ENCODE peak calls at places on chromosomes 13 and 19, in eight cellular contexts. K is tibial nerve, G is sigmoid colon, F is transverse colon, S is ovary, L is suprapubic skin, H is A549, E is stomach. R is an unnamed sample.

GRCh38 chr19:48444933-48445194 is 919 bp upstream of the GRWD1 start:
- DNase-seq in L (no peak), K (no peak), H (no peak), G (no peak), S (no peak), E (no peak), F (no peak), R (no peak)

GRCh38 chr13:60612593-60612992 is 215.6 kb downstream of the TDRD3 start:
- DNase-seq in E (no peak), K (no peak), G (no peak), S (no peak), L (no peak), F (no peak), H (no peak), R (no peak)

GRCh38 chr13:37870895-37871550 is 1.5 kb upstream of the TRPC4 start:
- DNase-seq in K (no peak), H (no peak), E (no peak), F (no peak), L (no peak), G (no peak), S (no peak), R (no peak)

GRCh38 chr19:18208098-18208951 is 4.5 kb upstream of the RAB3A start:
- DNase-seq in S (peak; percentile 80), L (no peak), E (no peak), H (peak; percentile 63), K (no peak), F (peak; percentile 38), G (peak; percentile 84), R (peak; percentile 35)

GRCh38 chr13:93146584-93147292 is 79.9 kb upstream of the GPC6 start:
- DNase-seq in E (no peak), H (no peak), F (no peak), K (no peak), G (no peak), S (no peak), L (no peak), R (no peak)

GRCh38 chr19:58558623-58559274 is 338 bp upstream of the UBE2M start:
- DNase-seq in H (peak; percentile 100), E (peak; percentile 99), K (peak; percentile 99), S (peak; percentile 100), F (peak; percentile 99), L (peak; percentile 100), G (peak; percentile 100), R (peak; percentile 100)

GRCh38 chr13:98478134-98479129 is 98.5 kb downstream of the STK24 start:
- DNase-seq in G (no peak), E (no peak), F (no peak), H (no peak), K (no peak), L (no peak), S (no peak), R (no peak)

GRCh38 chr13:29539866-29540265 is 55.6 kb downstream of the SLC7A1 start:
- DNase-seq in F (no peak), G (no peak), S (no peak), L (no peak), H (no peak), K (no peak), E (no peak), R (no peak)

GRCh38 chr13:98405690-98406344 is 171.1 kb downstream of the STK24 start:
- DNase-seq in K (no peak), F (no peak), G (no peak), H (no peak), S (no peak), L (no peak), E (no peak), R (no peak)

GRCh38 chr13:97493471-97493870 is 59.5 kb downstream of the RAP2A start:
- DNase-seq in H (no peak), G (no peak), F (no peak), K (no peak), S (no peak), L (no peak), E (no peak), R (no peak)

GRCh38 chr19:39499082-39499642 is 415 bp downstream of the DLL3 start:
- DNase-seq in G (no peak), E (no peak), L (no peak), H (no peak), F (no peak), S (no peak), K (no peak), R (no peak)

GRCh38 chr19:33395561-33396550 is 22.3 kb downstream of the CEBPG start:
- DNase-seq in L (no peak), F (no peak), H (no peak), E (peak; percentile 68), K (peak; percentile 59), G (peak; percentile 80), S (peak; percentile 86), R (peak; percentile 57)

GRCh38 chr13:61170791-61171330 is 244.8 kb downstream of the PCDH20 start:
- DNase-seq in K (no peak), L (no peak), F (no peak), E (no peak), H (no peak), G (no peak), S (no peak), R (no peak)

GRCh38 chr19:6065685-6066365 is 44.5 kb downstream of the RFX2 start:
- DNase-seq in H (peak; percentile 85), F (peak; percentile 53), S (no peak), L (peak; percentile 82), K (no peak), E (no peak), G (no peak), R (no peak)
- H3K4me3 ChIP-seq in H (peak overlapping the region; percentile 10), F (no peak overlapping the region), S (no peak overlapping the region), L (no peak overlapping the region), K (no peak overlapping the region), E (no peak overlapping the region), G (no peak overlapping the region), R (no peak overlapping the region)

DNA sequence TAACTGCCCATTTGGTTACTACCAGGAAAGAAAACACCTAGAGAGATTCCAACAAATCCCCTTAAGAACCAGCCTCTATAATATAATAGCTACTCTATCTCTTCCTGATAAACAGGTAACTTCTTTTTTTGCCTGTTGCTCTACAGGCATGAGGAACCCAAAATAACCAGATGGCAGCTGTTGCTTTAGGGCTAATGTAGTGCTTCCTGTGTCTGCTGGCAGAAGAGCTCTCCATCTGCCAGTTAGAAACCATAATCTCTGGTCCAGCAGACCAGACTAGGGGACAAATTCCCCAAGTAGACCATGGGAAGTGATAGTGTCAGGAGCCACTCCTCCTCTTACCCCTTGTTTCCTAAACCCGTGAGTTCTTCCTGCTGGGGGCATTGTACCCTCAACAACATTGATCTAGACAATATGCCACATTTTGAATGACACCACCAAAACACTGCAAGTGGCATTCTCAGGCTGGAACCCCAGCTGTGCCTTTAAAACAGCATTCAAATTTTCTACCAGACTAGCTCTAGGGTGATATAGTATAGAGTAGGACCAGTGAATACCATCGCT is 135.9 kb downstream of the DLEU7 start:
- DNase-seq in G (no peak), H (no peak), F (no peak), E (no peak), S (no peak), L (no peak), K (no peak), R (no peak)
- TF ChIP-seq EP300 in G (no peak), H (no peak), F (no peak), E (no peak), S (no peak), L (no peak), K (no peak), R (no peak)

GRCh38 chr19:35719402-35720162 is 1.8 kb downstream of the KMT2B start:
- DNase-seq in E (no peak), H (no peak), L (no peak), G (no peak), K (no peak), F (no peak), S (no peak), R (no peak)
- TF ChIP-seq POLR2A in E (no peak), H (no peak), L (no peak), G (no peak), K (no peak), F (no peak), S (no peak), R (no peak)

GRCh38 chr19:44304659-44305193 is at the start of gene ZNF235:
- DNase-seq in H (peak; percentile 96), G (peak; percentile 95), S (peak; percentile 94), E (peak; percentile 88), F (peak; percentile 90), L (peak; percentile 87), K (peak; percentile 55), R (peak; percentile 88)

GRCh38 chr19:44303976-44304568 is 753 bp downstream of the ZNF235 start:
- DNase-seq in F (peak; percentile 12), H (peak; percentile 25), G (no peak), L (no peak), K (no peak), S (no peak), E (no peak), R (no peak)

GRCh38 chr19:44306283-44306682 is 1.5 kb upstream of the ZNF235 start:
- DNase-seq in S (no peak), K (no peak), F (no peak), H (no peak), E (no peak), L (no peak), G (no peak), R (peak; percentile 32)

GRCh38 chr19:44303305-44303704 is 1.5 kb downstream of the ZNF235 start:
- DNase-seq in S (no peak), G (no peak), E (no peak), H (no peak), L (no peak), F (no peak), K (no peak), R (no peak)

DNA sequence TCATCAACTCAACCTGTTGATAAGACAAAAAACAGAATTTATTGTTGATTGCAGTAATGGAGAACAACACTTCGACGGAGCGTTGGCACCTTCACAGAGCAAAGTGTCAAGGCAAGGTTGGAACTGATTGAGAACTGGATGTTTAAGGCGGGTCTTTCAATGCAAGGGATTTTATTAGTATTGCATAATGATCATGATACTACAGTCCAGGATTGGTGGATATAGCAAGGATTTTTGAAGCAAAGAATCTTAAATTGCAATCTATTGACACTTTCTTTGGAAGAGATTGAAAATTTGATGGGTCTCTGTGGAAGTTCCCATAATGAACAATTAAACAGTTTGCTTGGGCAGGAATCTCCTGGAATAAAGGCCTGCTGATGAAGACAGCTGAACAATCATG is 632 bp upstream of the ZNF235 start:
- DNase-seq in H (no peak), F (no peak), G (no peak), S (no peak), E (no peak), K (no peak), L (no peak), R (no peak)
- H3K4me3 ChIP-seq in H (peak overlapping the region; percentile 66), F (no peak overlapping the region), G (peak overlapping the region; percentile 84), S (no peak overlapping the region), E (peak overlapping the region; percentile 79), K (peak overlapping the region; percentile 80), L (peak overlapping the region; percentile 82), R (peak overlapping the region; percentile 88)

GRCh38 chr19:50147462-50148423 is 15.3 kb downstream of the IZUMO2 start:
- DNase-seq in F (peak; percentile 86), K (peak; percentile 70), E (peak; percentile 87), H (peak; percentile 96), G (peak; percentile 93), S (peak; percentile 86), L (peak; percentile 91), R (peak; percentile 90)
- TF ChIP-seq EP300 in F (no peak), K (peak; percentile 68), E (no peak), H (no peak), G (no peak), S (no peak), L (no peak), R (no peak)

DNA sequence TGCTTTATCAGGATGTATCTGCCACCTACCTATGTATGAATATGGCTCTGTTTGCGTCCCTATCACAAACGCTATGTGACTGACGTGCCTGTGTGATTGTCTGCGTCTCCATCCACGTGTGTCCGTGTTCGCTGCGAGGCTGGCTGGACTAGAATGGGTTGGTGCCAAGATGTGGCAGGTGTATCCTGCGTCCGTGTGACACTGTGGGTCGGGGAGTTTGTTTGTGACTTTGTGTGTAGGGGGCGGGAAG is 6.7 kb upstream of the HOOK2 start:
- DNase-seq in K (no peak), S (no peak), G (no peak), F (no peak), E (no peak), L (no peak), H (no peak), R (peak; percentile 76)
- TF ChIP-seq POLR2A in K (no peak), S (no peak), G (peak; percentile 72), F (no peak), E (no peak), L (peak; percentile 57), H (no peak), R (no peak)

R was measured in upper lobe of left lung.